ENCODE peak calls at places on chromosomes 11 and 22, in ten cellular contexts. T is NCI-H2081 treated with DMSO at 0.1 percent for 48 hours; U is left lung; G is SHP77; H is NCI-H1417; J is fibroblast of gingiva; V is cardiac muscle cell; W is amniotic stem cell; B is stimulated activated CD8-positive, alpha-beta memory T cell treated with anti-CD3 and anti-CD28 coated beads, Interleukin-4, amount 100 ng/mL, for 4 hours; Z is anterior cingulate cortex. Q is an unnamed sample.

GRCh38 chr11:68692115-68692514 is 7.8 kb downstream of the GAL start:
- DNase-seq in T (no peak), U (no peak), G (no peak), H (no peak), J (no peak), V (no peak), W (no peak), B (no peak), Z (no peak), Q (no peak)

GRCh38 chr11:2461253-2462091 is 16.7 kb downstream of the KCNQ1 start:
- DNase-seq in T (no peak), U (no peak), G (no peak), H (no peak), J (no peak), V (peak), W (no peak), B (no peak), Z (no peak), Q (no peak)

GRCh38 chr11:65863889-65864757 is 3.9 kb downstream of the MUS81 start:
- DNase-seq in T (no peak), U (peak), G (no peak), H (no peak), J (no peak), V (no peak), W (no peak), B (no peak), Z (no peak), Q (no peak)

GRCh38 chr22:49473286-49473685 is 354.4 kb downstream of the BRD1 start:
- DNase-seq in T (no peak), U (no peak), G (no peak), H (no peak), J (no peak), V (no peak), W (no peak), B (no peak), Z (no peak), Q (no peak)

GRCh38 chr11:45745065-45745811 is 59.7 kb upstream of the SLC35C1 start:
- DNase-seq in T (no peak), U (no peak), G (no peak), H (no peak), J (no peak), V (peak), W (no peak), B (no peak), Z (peak), Q (no peak)

GRCh38 chr11:280762-281485 is 2.7 kb downstream of the NLRP6 start:
- DNase-seq in T (no peak), U (peak), G (no peak), H (no peak), J (no peak), V (no peak), W (no peak), B (no peak), Z (no peak), Q (no peak)

GRCh38 chr11:113378013-113378412 is 9.6 kb upstream of the ANKK1 start:
- DNase-seq in T (no peak), U (no peak), G (no peak), H (no peak), J (no peak), V (no peak), W (no peak), B (no peak), Z (no peak), Q (peak)

GRCh38 chr22:40210814-40211213 is 33.1 kb downstream of the TNRC6B start:
- DNase-seq in T (no peak), U (no peak), G (no peak), H (no peak), J (no peak), V (no peak), W (no peak), B (no peak), Z (no peak), Q (no peak)

GRCh38 chr11:2527621-2528291 is 82.9 kb downstream of the KCNQ1 start:
- DNase-seq in T (no peak), U (peak), G (no peak), H (no peak), J (no peak), V (no peak), W (no peak), B (no peak), Z (no peak), Q (no peak)

GRCh38 chr22:30773919-30774318 is 79.2 kb downstream of the OSBP2 start:
- DNase-seq in T (no peak), U (no peak), G (no peak), H (no peak), J (no peak), V (no peak), W (no peak), B (no peak), Z (no peak), Q (no peak)

GRCh38 chr11:38491986-38492385 is 1894.0 kb upstream of the RAG2 start:
- DNase-seq in T (no peak), U (no peak), G (no peak), H (no peak), J (no peak), V (no peak), W (no peak), B (no peak), Z (no peak), Q (no peak)

GRCh38 chr11:11084337-11084736 is 226.5 kb upstream of the ZBED5 start:
- DNase-seq in T (no peak), U (no peak), G (no peak), H (no peak), J (no peak), V (no peak), W (no peak), B (no peak), Z (no peak), Q (no peak)

GRCh38 chr11:130815074-130815802 is 101.0 kb downstream of the SNX19 start:
- DNase-seq in T (no peak), U (no peak), G (no peak), H (no peak), J (no peak), V (no peak), W (no peak), B (no peak), Z (no peak), Q (no peak)

GRCh38 chr11:76322593-76323341 is 58.2 kb downstream of the THAP12 start:
- DNase-seq in T (no peak), U (no peak), G (no peak), H (no peak), J (no peak), V (no peak), W (no peak), B (no peak), Z (no peak), Q (no peak)

GRCh38 chr11:1287928-1288327 is 21.5 kb downstream of the TOLLIP start:
- DNase-seq in T (no peak), U (peak), G (no peak), H (no peak), J (no peak), V (no peak), W (no peak), B (no peak), Z (no peak), Q (no peak)

GRCh38 chr11:77107950-77108349 is 5.3 kb downstream of the OMP start:
- DNase-seq in T (no peak), U (no peak), G (no peak), H (no peak), J (peak), V (no peak), W (peak), B (no peak), Z (no peak), Q (no peak)

GRCh38 chr11:20609727-20610707 is 10.6 kb downstream of the SLC6A5 start:
- DNase-seq in T (peak), U (peak), G (peak), H (peak), J (peak), V (peak), W (peak), B (no peak), Z (peak), Q (peak)

GRCh38 chr11:73759520-73760065 is 1.3 kb downstream of the RAB6A start:
- DNase-seq in T (no peak), U (no peak), G (peak), H (no peak), J (peak), V (no peak), W (no peak), B (no peak), Z (no peak), Q (no peak)

GRCh38 chr22:42519544-42520237 is at the start of gene RRP7A:
- DNase-seq in T (no peak), U (peak), G (peak), H (peak), J (peak), V (peak), W (peak), B (peak), Z (peak), Q (peak)

GRCh38 chr22:27084130-27084529 is 426.7 kb downstream of the MIAT start:
- DNase-seq in T (no peak), U (no peak), G (no peak), H (no peak), J (no peak), V (no peak), W (no peak), B (no peak), Z (no peak), Q (no peak)

GRCh38 chr22:24517446-24517845 is 22.3 kb downstream of the UPB1 start:
- DNase-seq in T (no peak), U (no peak), G (no peak), H (no peak), J (no peak), V (no peak), W (no peak), B (no peak), Z (no peak), Q (peak)

GRCh38 chr11:19110290-19110689 is 6.7 kb upstream of the ZDHHC13 start:
- DNase-seq in T (peak), U (no peak), G (no peak), H (no peak), J (no peak), V (no peak), W (no peak), B (no peak), Z (no peak), Q (peak)

Q was measured in COR-L47.